ENCODE peak calls at places on chromosome 1, in seven cellular contexts. One of them, this sample, is unnamed.

GRCh38 chr1:29269356-29269755 is 33.0 kb downstream of the PTPRU start:
- DNase-seq in breast epithelium: no peak
- DNase-seq in COR-L47: peak
- DNase-seq in activated T-helper 1 cell treated with anti-CD3 and anti-CD28 coated beads, Interleukin-2, amount 50 U/mL, for 16 hours: no peak
- DNase-seq in T-helper 2 cell: no peak
- DNase-seq in C1 segment of cervical spinal cord: peak
- DNase-seq in H7: no peak
- DNase-seq in this sample: no peak

GRCh38 chr1:117589531-117589930 is 16.3 kb upstream of the TENT5C start:
- DNase-seq in breast epithelium: no peak
- DNase-seq in COR-L47: no peak
- DNase-seq in activated T-helper 1 cell treated with anti-CD3 and anti-CD28 coated beads, Interleukin-2, amount 50 U/mL, for 16 hours: no peak
- DNase-seq in T-helper 2 cell: no peak
- DNase-seq in C1 segment of cervical spinal cord: no peak
- DNase-seq in H7: no peak
- DNase-seq in this sample: no peak

GRCh38 chr1:116870322-116870721 is 39.4 kb upstream of the PTGFRN start:
- DNase-seq in breast epithelium: no peak
- DNase-seq in COR-L47: no peak
- DNase-seq in activated T-helper 1 cell treated with anti-CD3 and anti-CD28 coated beads, Interleukin-2, amount 50 U/mL, for 16 hours: no peak
- DNase-seq in T-helper 2 cell: no peak
- DNase-seq in C1 segment of cervical spinal cord: no peak
- DNase-seq in H7: no peak
- DNase-seq in this sample: no peak

GRCh38 chr1:236287757-236288619 is 6.2 kb upstream of the ERO1B start:
- DNase-seq in breast epithelium: no peak
- DNase-seq in COR-L47: peak
- DNase-seq in activated T-helper 1 cell treated with anti-CD3 and anti-CD28 coated beads, Interleukin-2, amount 50 U/mL, for 16 hours: no peak
- DNase-seq in T-helper 2 cell: no peak
- DNase-seq in C1 segment of cervical spinal cord: no peak
- DNase-seq in H7: peak
- DNase-seq in this sample: no peak

GRCh38 chr1:35554261-35555211 is 2.7 kb downstream of the KIAA0319L start:
- DNase-seq in breast epithelium: peak
- DNase-seq in COR-L47: peak
- DNase-seq in activated T-helper 1 cell treated with anti-CD3 and anti-CD28 coated beads, Interleukin-2, amount 50 U/mL, for 16 hours: no peak
- DNase-seq in T-helper 2 cell: no peak
- DNase-seq in C1 segment of cervical spinal cord: no peak
- DNase-seq in H7: peak
- DNase-seq in this sample: no peak

GRCh38 chr1:172483448-172483847 is 39.6 kb upstream of the PIGC start:
- DNase-seq in breast epithelium: no peak
- DNase-seq in COR-L47: no peak
- DNase-seq in activated T-helper 1 cell treated with anti-CD3 and anti-CD28 coated beads, Interleukin-2, amount 50 U/mL, for 16 hours: no peak
- DNase-seq in T-helper 2 cell: no peak
- DNase-seq in C1 segment of cervical spinal cord: no peak
- DNase-seq in H7: no peak
- DNase-seq in this sample: no peak

GRCh38 chr1:230208619-230209261 is 141.7 kb downstream of the GALNT2 start:
- DNase-seq in breast epithelium: no peak
- DNase-seq in COR-L47: no peak
- DNase-seq in activated T-helper 1 cell treated with anti-CD3 and anti-CD28 coated beads, Interleukin-2, amount 50 U/mL, for 16 hours: no peak
- DNase-seq in T-helper 2 cell: peak
- DNase-seq in C1 segment of cervical spinal cord: no peak
- DNase-seq in H7: no peak
- DNase-seq in this sample: no peak

GRCh38 chr1:172203135-172203823 is 217.2 kb upstream of the C1orf105 start:
- DNase-seq in breast epithelium: no peak
- DNase-seq in COR-L47: peak
- DNase-seq in activated T-helper 1 cell treated with anti-CD3 and anti-CD28 coated beads, Interleukin-2, amount 50 U/mL, for 16 hours: no peak
- DNase-seq in T-helper 2 cell: no peak
- DNase-seq in C1 segment of cervical spinal cord: no peak
- DNase-seq in H7: no peak
- DNase-seq in this sample: no peak

GRCh38 chr1:25794325-25794724 is 5.7 kb upstream of the SELENON start:
- DNase-seq in breast epithelium: no peak
- DNase-seq in COR-L47: no peak
- DNase-seq in activated T-helper 1 cell treated with anti-CD3 and anti-CD28 coated beads, Interleukin-2, amount 50 U/mL, for 16 hours: no peak
- DNase-seq in T-helper 2 cell: no peak
- DNase-seq in C1 segment of cervical spinal cord: no peak
- DNase-seq in H7: no peak
- DNase-seq in this sample: no peak

GRCh38 chr1:25694167-25694566 is 77.6 kb downstream of the MAN1C1 start:
- DNase-seq in breast epithelium: no peak
- DNase-seq in COR-L47: no peak
- DNase-seq in activated T-helper 1 cell treated with anti-CD3 and anti-CD28 coated beads, Interleukin-2, amount 50 U/mL, for 16 hours: no peak
- DNase-seq in T-helper 2 cell: no peak
- DNase-seq in C1 segment of cervical spinal cord: no peak
- DNase-seq in H7: no peak
- DNase-seq in this sample: no peak

GRCh38 chr1:201637282-201638076 is 98.6 kb downstream of the NAV1 start:
- DNase-seq in breast epithelium: no peak
- DNase-seq in COR-L47: no peak
- DNase-seq in activated T-helper 1 cell treated with anti-CD3 and anti-CD28 coated beads, Interleukin-2, amount 50 U/mL, for 16 hours: no peak
- DNase-seq in T-helper 2 cell: no peak
- DNase-seq in C1 segment of cervical spinal cord: no peak
- DNase-seq in H7: no peak
- DNase-seq in this sample: no peak

GRCh38 chr1:182317489-182318180 is 74.0 kb downstream of the GLUL start:
- DNase-seq in breast epithelium: no peak
- DNase-seq in COR-L47: no peak
- DNase-seq in activated T-helper 1 cell treated with anti-CD3 and anti-CD28 coated beads, Interleukin-2, amount 50 U/mL, for 16 hours: no peak
- DNase-seq in T-helper 2 cell: no peak
- DNase-seq in C1 segment of cervical spinal cord: no peak
- DNase-seq in H7: no peak
- DNase-seq in this sample: no peak